ENCODE peak calls at places on chromosomes 6 and 20, in four cellular contexts. M is skeletal muscle cell, Z is Panc1, G is HS-5. C is an unnamed sample.
A peak's percentile ranks its signal among the peaks of the same experiment; 100 is the strongest.

GRCh38 chr6:31559958-31560696 is 12.0 kb upstream of the LTA start:
- DNase-seq in Z (no peak), G (no peak), M (no peak), C (peak; percentile 47)

GRCh38 chr20:5608448-5609161 is 141.6 kb upstream of the SHLD1 start:
- DNase-seq in G (no peak), M (no peak), Z (no peak), C (no peak)

GRCh38 chr6:2193931-2194330 is 51.5 kb downstream of the GMDS start:
- DNase-seq in M (no peak), Z (no peak), G (no peak), C (no peak)

GRCh38 chr6:109325400-109325801 is 56.9 kb downstream of the CD164 start:
- DNase-seq in G (no peak), Z (no peak), M (no peak), C (no peak)

GRCh38 chr6:82877213-82878195 is 188.1 kb downstream of the UBE3D start:
- DNase-seq in G (no peak), Z (no peak), M (peak; percentile 67), C (no peak)

GRCh38 chr20:56515657-56516381 is 8.7 kb upstream of the FAM209A start:
- DNase-seq in G (no peak), Z (no peak), M (peak; percentile 9), C (no peak)

GRCh38 chr6:2848851-2849250 is 7.2 kb upstream of the SERPINB1 start:
- DNase-seq in M (no peak), Z (no peak), G (no peak), C (no peak)

GRCh38 chr6:42720739-42721138 is 1.7 kb downstream of the PRPH2 start:
- DNase-seq in Z (no peak), G (no peak), M (no peak), C (no peak)

GRCh38 chr6:106918128-106918527 is 56.4 kb downstream of the CD24 start:
- DNase-seq in G (no peak), M (no peak), Z (no peak), C (no peak)

GRCh38 chr6:3610206-3610605 is 141.3 kb downstream of the PXDC1 start:
- DNase-seq in M (no peak), G (no peak), Z (no peak), C (no peak)